ENCODE peak calls at places on chromosomes 6 and 20, in eight cellular contexts. W is endodermal cell; E is effector memory CD4-positive, alpha-beta T cell; Y is uterus; S is breast epithelium; C is psoas muscle; U is heart right ventricle; T is HepG2. V is an unnamed sample.

GRCh38 chr6:53727748-53728147 is 62.2 kb upstream of the KLHL31 start:
- DNase-seq in S (no peak), C (no peak), E (no peak), T (no peak), U (no peak), Y (no peak), W (no peak), V (no peak)

GRCh38 chr6:20404641-20405032 is 3.0 kb downstream of the E2F3 start:
- DNase-seq in Y (no peak), C (no peak), T (peak; percentile 85), W (peak; percentile 88), S (no peak), E (peak; percentile 40), U (no peak), V (no peak)

GRCh38 chr6:163151212-163151611 is 263.3 kb upstream of the QKI start:
- DNase-seq in T (no peak), Y (no peak), U (no peak), C (no peak), E (no peak), W (no peak), S (no peak), V (no peak)

GRCh38 chr6:117204903-117205302 is 60.5 kb upstream of the VGLL2 start:
- DNase-seq in U (no peak), T (no peak), Y (no peak), S (no peak), C (no peak), W (no peak), E (no peak), V (no peak)

GRCh38 chr6:29872791-29873190 is 45.2 kb downstream of the HLA-G start:
- DNase-seq in E (no peak), U (no peak), W (no peak), Y (no peak), S (no peak), T (no peak), C (no peak), V (no peak)

GRCh38 chr20:20076297-20077065 is 24.1 kb downstream of the CFAP61 start:
- DNase-seq in C (peak; percentile 77), S (no peak), Y (no peak), U (no peak), E (no peak), W (no peak), T (no peak), V (no peak)

GRCh38 chr6:10429638-10430427 is 15.0 kb upstream of the TFAP2A start:
- DNase-seq in Y (no peak), E (no peak), S (no peak), T (peak; percentile 50), U (no peak), C (no peak), W (peak; percentile 55), V (no peak)

GRCh38 chr20:56628015-56628872 is 862 bp upstream of the TFAP2C start:
- DNase-seq in U (peak; percentile 12), E (no peak), S (no peak), Y (no peak), C (no peak), W (peak; percentile 81), T (no peak), V (no peak)

GRCh38 chr6:147135211-147135672 is 69.0 kb upstream of the STXBP5 start:
- DNase-seq in S (no peak), W (no peak), U (no peak), Y (no peak), T (no peak), C (peak; percentile 5), E (no peak), V (no peak)

GRCh38 chr6:156167289-156168076 is 609.7 kb upstream of the ARID1B start:
- DNase-seq in S (no peak), U (peak; percentile 15), W (no peak), T (no peak), C (no peak), E (no peak), Y (no peak), V (no peak)

GRCh38 chr20:35607003-35607735 is 8.5 kb upstream of the SPAG4 start:
- DNase-seq in W (no peak), U (no peak), T (no peak), S (no peak), E (no peak), C (no peak), Y (no peak), V (peak; percentile 76)

GRCh38 chr20:53789913-53790675 is 196.5 kb upstream of the ZNF217 start:
- DNase-seq in U (no peak), C (no peak), Y (no peak), S (no peak), W (no peak), T (no peak), E (no peak), V (no peak)

GRCh38 chr6:11012976-11013375 is 31.1 kb downstream of the ELOVL2 start:
- DNase-seq in S (no peak), E (no peak), Y (no peak), T (no peak), W (no peak), U (no peak), C (no peak), V (no peak)

GRCh38 chr6:4964675-4965336 is 39.0 kb downstream of the RPP40 start:
- DNase-seq in S (no peak), C (no peak), U (no peak), W (no peak), Y (no peak), T (no peak), E (no peak), V (no peak)

GRCh38 chr6:140849441-140849840 is 1283.3 kb upstream of the GJE1 start:
- DNase-seq in W (no peak), T (no peak), S (no peak), Y (no peak), C (no peak), U (no peak), E (no peak), V (no peak)

GRCh38 chr6:130453230-130453629 is 87.4 kb downstream of the TMEM200A start:
- DNase-seq in U (no peak), Y (no peak), W (no peak), E (no peak), C (no peak), S (no peak), T (no peak), V (no peak)

GRCh38 chr20:3808544-3808943 is 11.8 kb upstream of the AP5S1 start:
- DNase-seq in W (no peak), U (no peak), T (no peak), C (no peak), S (no peak), Y (no peak), E (no peak), V (no peak)

GRCh38 chr20:48635361-48635760 is 192.4 kb downstream of the PREX1 start:
- DNase-seq in S (no peak), E (no peak), W (no peak), C (no peak), U (no peak), T (no peak), Y (no peak), V (no peak)

GRCh38 chr6:101614774-101615173 is 221.3 kb downstream of the GRIK2 start:
- DNase-seq in E (no peak), S (no peak), W (no peak), C (no peak), T (no peak), Y (no peak), U (no peak), V (no peak)

GRCh38 chr6:107576852-107577251 is 86.9 kb downstream of the SOBP start:
- DNase-seq in C (no peak), Y (no peak), W (no peak), T (no peak), S (no peak), E (no peak), U (no peak), V (no peak)

GRCh38 chr6:11242709-11243108 is 10.2 kb upstream of the NEDD9 start:
- DNase-seq in T (no peak), U (no peak), E (no peak), Y (no peak), S (no peak), C (no peak), W (peak; percentile 9), V (no peak)

GRCh38 chr6:41538556-41539182 is 7.5 kb upstream of the FOXP4 start:
- DNase-seq in C (no peak), S (no peak), W (no peak), E (no peak), Y (no peak), U (no peak), T (no peak), V (no peak)

GRCh38 chr6:41536884-41537347 is 9.3 kb upstream of the FOXP4 start:
- DNase-seq in C (no peak), W (no peak), E (no peak), S (peak; percentile 85), T (no peak), Y (no peak), U (peak; percentile 34), V (peak; percentile 75)

GRCh38 chr6:41539204-41539603 is 7.0 kb upstream of the FOXP4 start:
- DNase-seq in E (no peak), S (no peak), U (no peak), C (no peak), Y (no peak), T (no peak), W (no peak), V (no peak)

GRCh38 chr6:41535766-41536165 is 10.4 kb upstream of the FOXP4 start:
- DNase-seq in W (no peak), C (no peak), U (no peak), S (no peak), Y (no peak), E (no peak), T (no peak), V (no peak)

DNA sequence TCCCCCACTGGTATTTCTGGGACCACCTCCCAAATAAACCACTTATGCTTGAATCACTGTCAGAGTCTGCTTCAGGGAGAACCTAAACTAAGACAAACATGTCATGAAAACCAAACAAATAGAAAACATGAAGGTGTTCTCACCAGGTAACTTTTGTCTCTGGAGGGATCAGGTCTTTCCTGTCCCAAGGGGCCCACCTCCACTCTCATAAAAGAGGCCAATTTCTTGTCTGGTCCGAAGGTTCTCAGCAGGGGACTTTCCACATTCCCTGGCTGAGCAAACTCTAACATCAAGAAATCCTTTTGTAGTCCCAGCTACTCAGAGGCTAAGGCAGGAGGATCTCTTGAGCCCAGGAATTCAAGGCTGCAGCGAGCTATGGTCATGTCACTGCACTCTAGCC is 8.8 kb upstream of the FOXP4 start:
- DNase-seq in T (no peak), C (no peak), Y (no peak), W (no peak), S (no peak), E (no peak), U (no peak), V (no peak)
- H3K4me1 ChIP-seq in T (peaks cover 30% of the 10 kb centered on the region), C (peaks cover 14% of the 10 kb centered on the region), Y (no peaks in the 10 kb centered on the region), W (peaks cover 8% of the 10 kb centered on the region), S (no peaks in the 10 kb centered on the region), E (peaks cover 6% of the 10 kb centered on the region), U (peaks cover 9% of the 10 kb centered on the region), V (peaks cover 32% of the 10 kb centered on the region)

GRCh38 chr20:658731-659291 is 5.8 kb upstream of the SRXN1 start:
- DNase-seq in Y (no peak), S (no peak), C (no peak), U (no peak), E (no peak), T (no peak), W (peak; percentile 74), V (no peak)
- H3K4me3 ChIP-seq in Y (no peak overlapping the region), S (no peak overlapping the region), C (no peak overlapping the region), U (no peak overlapping the region), E (no peak overlapping the region), T (no peak overlapping the region), W (peak overlapping the region; percentile 4), V (no peak overlapping the region)

GRCh38 chr6:52597738-52598122 is 20.9 kb upstream of the TRAM2 start:
- DNase-seq in T (no peak), C (no peak), S (no peak), U (no peak), Y (no peak), E (no peak), W (no peak), V (no peak)
- H3K27ac ChIP-seq in T (peak overlapping the region; percentile 98), C (no peak overlapping the region), S (peak overlapping the region; percentile 66), U (no peak overlapping the region), Y (peak overlapping the region; percentile 49), E (no peak overlapping the region), W (no peak overlapping the region), V (no peak overlapping the region)

GRCh38 chr6:15382089-15382488 is 136.2 kb downstream of the JARID2 start:
- DNase-seq in W (no peak), E (no peak), T (no peak), Y (no peak), C (no peak), U (no peak), S (no peak), V (no peak)
- H3K4me1 ChIP-seq in W (peaks cover 18% of the 10 kb centered on the region), E (no peaks in the 10 kb centered on the region), T (no peaks in the 10 kb centered on the region), Y (no peaks in the 10 kb centered on the region), C (peaks cover 50% of the 10 kb centered on the region), U (peaks cover 46% of the 10 kb centered on the region), S (no peaks in the 10 kb centered on the region), V (peaks cover 23% of the 10 kb centered on the region)